ENCODE peak calls at places on chromosomes 12 and 14, in four cellular contexts. I is H1, G is HepG2, L is K562. D is an unnamed sample. For H3K4me1, the result is how much of the 10 kb centered on the place peaks cover.

GRCh38 chr14:98185036-98185435 is 1087.0 kb downstream of the BCL11B start:
- DNase-seq in I (no peak), G (no peak), L (no peak), D (no peak)

GRCh38 chr14:34649344-34649743 is 19.4 kb upstream of the SNX6 start:
- DNase-seq in I (no peak), G (no peak), L (no peak), D (peak)

GRCh38 chr12:124867389-124867930 is 3.8 kb upstream of the SCARB1 start:
- DNase-seq in I (no peak), G (peak), L (no peak), D (no peak)

GRCh38 chr12:39807043-39807442 is 187.4 kb upstream of the ABCD2 start:
- DNase-seq in I (no peak), G (peak), L (peak), D (peak)

GRCh38 chr12:30795660-30796507 is 41.1 kb upstream of the CAPRIN2 start:
- DNase-seq in I (peak), G (peak), L (peak), D (peak)

GRCh38 chr12:82565982-82566381 is 120.7 kb upstream of the TMTC2 start:
- DNase-seq in I (no peak), G (no peak), L (no peak), D (no peak)

GRCh38 chr12:24838531-24838950 is 110.4 kb downstream of the BCAT1 start:
- DNase-seq in I (no peak), G (no peak), L (no peak), D (no peak)

GRCh38 chr12:49698619-49699545 is 8.3 kb downstream of the FMNL3 start:
- DNase-seq in I (peak), G (no peak), L (no peak), D (no peak)

GRCh38 chr12:121781751-121782615 is 11.5 kb downstream of the RHOF start:
- DNase-seq in I (no peak), G (peak), L (peak), D (no peak)

GRCh38 chr14:61177279-61178225 is 103.6 kb downstream of the TMEM30B start:
- DNase-seq in I (no peak), G (no peak), L (no peak), D (no peak)

GRCh38 chr12:4274396-4274959 is 916 bp downstream of the CCND2 start:
- DNase-seq in I (peak), G (no peak), L (peak), D (no peak)

GRCh38 chr12:108955225-108955835 is 65.5 kb downstream of the SVOP start:
- DNase-seq in I (no peak), G (peak), L (no peak), D (peak)

GRCh38 chr12:114767906-114768697 is 84.1 kb upstream of the TBX3 start:
- DNase-seq in I (no peak), G (peak), L (no peak), D (no peak)

GRCh38 chr12:89895591-89895990 is 187.0 kb upstream of the ATP2B1 start:
- DNase-seq in I (no peak), G (no peak), L (no peak), D (no peak)

GRCh38 chr12:6553051-6553868 is 2.6 kb downstream of the IFFO1 start:
- DNase-seq in I (no peak), G (no peak), L (no peak), D (no peak)

GRCh38 chr14:99517046-99517642 is 35.9 kb downstream of the CCNK start:
- DNase-seq in I (no peak), G (no peak), L (no peak), D (no peak)

GRCh38 chr12:54417712-54418440 is 1.2 kb downstream of the ITGA5 start:
- DNase-seq in I (no peak), G (no peak), L (peak), D (no peak)

GRCh38 chr12:123767613-123768012 is 5.5 kb downstream of the DNAH10 start:
- DNase-seq in I (no peak), G (no peak), L (no peak), D (no peak)

GRCh38 chr14:24674204-24674970 is 40.4 kb upstream of the GZMB start:
- DNase-seq in I (no peak), G (no peak), L (no peak), D (no peak)

GRCh38 chr14:71243697-71244096 is 336.4 kb downstream of the PCNX1 start:
- DNase-seq in I (no peak), G (no peak), L (no peak), D (no peak)

GRCh38 chr14:71244341-71244740 is 337.1 kb downstream of the PCNX1 start:
- DNase-seq in I (no peak), G (no peak), L (no peak), D (no peak)

GRCh38 chr14:71246539-71246938 is 339.3 kb downstream of the PCNX1 start:
- DNase-seq in I (no peak), G (no peak), L (no peak), D (no peak)

GRCh38 chr14:71247106-71247505 is 339.8 kb downstream of the PCNX1 start:
- DNase-seq in I (no peak), G (no peak), L (no peak), D (no peak)

DNA sequence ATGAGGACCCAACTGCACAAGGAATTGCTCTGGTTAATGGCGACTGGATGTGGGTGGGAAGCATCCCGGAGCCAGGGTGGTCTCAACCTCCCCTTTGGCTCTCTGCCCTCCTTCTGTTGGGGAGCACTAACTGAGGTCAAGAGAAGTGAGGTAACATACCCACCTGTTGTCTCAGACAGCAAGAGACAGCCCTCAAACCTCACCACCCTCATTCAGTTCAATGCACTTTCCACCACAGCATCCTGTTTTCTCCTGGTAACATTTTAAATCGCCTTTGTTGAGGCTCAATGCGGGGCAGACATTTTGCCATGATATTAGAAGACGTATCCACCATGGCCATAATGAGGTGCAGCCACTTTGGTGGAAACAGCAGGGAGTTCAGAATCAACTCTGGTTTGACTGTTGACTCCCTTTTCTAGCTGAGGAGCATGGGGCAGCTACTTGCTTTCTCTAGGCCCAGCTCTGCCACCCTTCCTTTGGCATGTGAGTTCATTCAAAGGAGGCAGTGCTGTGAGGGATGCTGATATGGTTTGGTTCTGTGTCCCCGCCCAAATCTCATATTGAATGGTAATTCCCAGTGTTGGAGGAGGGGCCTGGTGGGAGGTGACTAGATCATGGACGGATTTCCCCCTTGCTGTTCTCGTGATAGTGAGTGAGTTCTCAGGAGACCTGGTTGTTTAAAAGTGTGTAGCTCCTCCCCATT is 338.6 kb downstream of the PCNX1 start:
- DNase-seq in I (no peak), G (no peak), L (no peak), D (no peak)
- TF ChIP-seq MAFK in I (no peak), G (no peak), L (no peak), D (no peak)

DNA sequence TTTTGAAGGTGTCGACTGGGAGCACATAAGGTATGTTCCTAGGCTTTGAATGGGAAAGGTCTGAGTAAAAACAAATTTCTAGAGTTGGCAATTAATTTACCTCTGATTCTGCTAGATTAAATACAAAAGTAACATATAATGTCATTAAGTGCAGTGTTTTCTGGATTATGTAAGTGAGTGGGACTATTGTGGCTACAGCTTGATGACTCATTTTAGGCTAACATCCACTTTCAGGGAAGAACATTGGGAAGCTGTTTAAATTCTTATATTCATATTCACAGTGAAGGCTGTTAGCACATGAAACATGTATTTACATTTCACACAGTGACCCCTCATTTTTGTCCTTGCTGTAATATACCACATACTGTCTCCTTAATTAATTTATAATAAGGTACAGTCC is 13.2 kb upstream of the BMAL2 start:
- DNase-seq in I (no peak), G (no peak), L (no peak), D (no peak)
- H3K4me1 ChIP-seq in I (under half), G (under half), L (under half), D (under half)

DNA sequence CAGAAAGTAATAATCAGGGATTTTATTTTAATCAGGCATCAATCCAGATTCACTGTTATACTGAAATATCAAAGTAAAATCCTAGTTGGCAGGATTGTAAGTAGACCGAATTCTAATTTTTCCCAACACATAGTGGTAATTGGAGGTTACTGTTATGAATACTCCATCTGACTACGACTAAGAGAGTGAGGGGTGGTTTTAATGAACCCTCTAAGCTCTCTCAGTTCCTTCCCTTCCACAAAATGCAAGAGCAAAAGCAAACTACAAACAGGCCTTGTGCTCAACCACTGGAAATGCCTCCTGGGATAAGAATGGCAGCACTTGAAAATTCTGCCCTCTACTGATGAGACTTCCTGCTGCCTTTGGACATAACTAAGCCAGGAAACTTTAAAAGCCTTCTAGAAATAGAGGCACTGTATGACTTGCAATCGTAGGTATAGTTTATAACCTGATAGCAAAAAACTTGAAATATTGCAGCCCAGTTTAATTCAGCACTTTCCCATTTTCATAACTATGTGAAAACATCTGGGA is 184.8 kb downstream of the SLC16A7 start:
- DNase-seq in I (no peak), G (peak), L (no peak), D (no peak)
- TF ChIP-seq CHD2 in I (no peak), G (no peak), L (no peak), D (no peak)

GRCh38 chr14:105065280-105066228 is at the start of gene GPR132:
- DNase-seq in I (no peak), G (no peak), L (no peak), D (no peak)
- TF ChIP-seq MAFK in I (no peak), G (no peak), L (no peak), D (no peak)

GRCh38 chr12:11761869-11762567 is 112.5 kb downstream of the ETV6 start:
- DNase-seq in I (no peak), G (no peak), L (no peak), D (no peak)
- H3K4me1 ChIP-seq in I (under half), G (under half), L (under half), D (under half)